ENCODE peak calls at places on chromosomes 12 and 14, in seven cellular contexts. One of them, this sample, is unnamed.

GRCh38 chr14:77391441-77391840 is 14.3 kb downstream of the SAMD15 start:
- DNase-seq in fibroblast of pulmonary artery: no peak
- DNase-seq in IMR-90: no peak
- DNase-seq in Calu3: no peak
- DNase-seq in astrocyte of the spinal cord: no peak
- DNase-seq in omental fat pad: no peak
- DNase-seq in GM12865: no peak
- DNase-seq in this sample: no peak

GRCh38 chr12:68855771-68856170 is 47.8 kb downstream of the MDM2 start:
- DNase-seq in Calu3: no peak
- DNase-seq in fibroblast of pulmonary artery: no peak
- DNase-seq in GM12865: no peak
- DNase-seq in astrocyte of the spinal cord: no peak
- DNase-seq in omental fat pad: no peak
- DNase-seq in IMR-90: no peak
- DNase-seq in this sample: no peak

GRCh38 chr12:43930032-43930431 is 94.2 kb downstream of the TMEM117 start:
- DNase-seq in Calu3: no peak
- DNase-seq in IMR-90: no peak
- DNase-seq in GM12865: no peak
- DNase-seq in omental fat pad: no peak
- DNase-seq in astrocyte of the spinal cord: no peak
- DNase-seq in fibroblast of pulmonary artery: no peak
- DNase-seq in this sample: no peak

GRCh38 chr14:68598621-68599447 is 194.0 kb downstream of the ZFP36L1 start:
- DNase-seq in GM12865: no peak
- DNase-seq in fibroblast of pulmonary artery: peak
- DNase-seq in IMR-90: peak
- DNase-seq in omental fat pad: no peak
- DNase-seq in astrocyte of the spinal cord: peak
- DNase-seq in Calu3: peak
- DNase-seq in this sample: no peak

GRCh38 chr12:125220404-125221273 is 155.4 kb downstream of the AACS start:
- DNase-seq in omental fat pad: no peak
- DNase-seq in IMR-90: no peak
- DNase-seq in fibroblast of pulmonary artery: peak
- DNase-seq in astrocyte of the spinal cord: peak
- DNase-seq in GM12865: no peak
- DNase-seq in Calu3: peak
- DNase-seq in this sample: peak

GRCh38 chr12:78767264-78767981 is 97.2 kb upstream of the SYT1 start:
- DNase-seq in astrocyte of the spinal cord: no peak
- DNase-seq in Calu3: no peak
- DNase-seq in GM12865: no peak
- DNase-seq in omental fat pad: no peak
- DNase-seq in IMR-90: no peak
- DNase-seq in fibroblast of pulmonary artery: no peak
- DNase-seq in this sample: no peak

GRCh38 chr12:65891219-65891618 is 66.9 kb downstream of the HMGA2 start:
- DNase-seq in GM12865: no peak
- DNase-seq in IMR-90: peak
- DNase-seq in omental fat pad: no peak
- DNase-seq in astrocyte of the spinal cord: peak
- DNase-seq in Calu3: no peak
- DNase-seq in fibroblast of pulmonary artery: peak
- DNase-seq in this sample: no peak

GRCh38 chr12:71045781-71046180 is 112.0 kb downstream of the TSPAN8 start:
- DNase-seq in Calu3: peak
- DNase-seq in IMR-90: no peak
- DNase-seq in GM12865: peak
- DNase-seq in fibroblast of pulmonary artery: peak
- DNase-seq in astrocyte of the spinal cord: peak
- DNase-seq in omental fat pad: no peak
- DNase-seq in this sample: no peak

GRCh38 chr14:68822132-68822651 is 29.3 kb upstream of the ZFP36L1 start:
- DNase-seq in fibroblast of pulmonary artery: no peak
- DNase-seq in Calu3: no peak
- DNase-seq in astrocyte of the spinal cord: no peak
- DNase-seq in GM12865: peak
- DNase-seq in omental fat pad: no peak
- DNase-seq in IMR-90: no peak
- DNase-seq in this sample: peak

GRCh38 chr12:5193569-5193968 is 149.9 kb downstream of the KCNA5 start:
- DNase-seq in Calu3: no peak
- DNase-seq in fibroblast of pulmonary artery: no peak
- DNase-seq in GM12865: no peak
- DNase-seq in astrocyte of the spinal cord: no peak
- DNase-seq in IMR-90: no peak
- DNase-seq in omental fat pad: no peak
- DNase-seq in this sample: no peak

GRCh38 chr14:69924181-69924580 is 45.0 kb downstream of the SMOC1 start:
- DNase-seq in omental fat pad: no peak
- DNase-seq in GM12865: no peak
- DNase-seq in astrocyte of the spinal cord: peak
- DNase-seq in fibroblast of pulmonary artery: no peak
- DNase-seq in Calu3: no peak
- DNase-seq in IMR-90: peak
- DNase-seq in this sample: no peak

GRCh38 chr14:104404922-104405321 is 174.6 kb upstream of the C14orf180 start:
- DNase-seq in IMR-90: no peak
- DNase-seq in Calu3: no peak
- DNase-seq in omental fat pad: peak
- DNase-seq in fibroblast of pulmonary artery: no peak
- DNase-seq in astrocyte of the spinal cord: no peak
- DNase-seq in GM12865: no peak
- DNase-seq in this sample: no peak

GRCh38 chr12:1367331-1367730 is 227.1 kb downstream of the FBXL14 start:
- DNase-seq in fibroblast of pulmonary artery: no peak
- DNase-seq in Calu3: no peak
- DNase-seq in astrocyte of the spinal cord: no peak
- DNase-seq in omental fat pad: no peak
- DNase-seq in IMR-90: no peak
- DNase-seq in GM12865: no peak
- DNase-seq in this sample: no peak

GRCh38 chr12:105748806-105749600 is 389.8 kb downstream of the NUAK1 start:
- DNase-seq in GM12865: no peak
- DNase-seq in IMR-90: peak
- DNase-seq in omental fat pad: no peak
- DNase-seq in astrocyte of the spinal cord: peak
- DNase-seq in fibroblast of pulmonary artery: peak
- DNase-seq in Calu3: no peak
- DNase-seq in this sample: no peak

GRCh38 chr12:93902192-93902591 is 225.0 kb downstream of the CRADD start:
- DNase-seq in astrocyte of the spinal cord: no peak
- DNase-seq in Calu3: no peak
- DNase-seq in GM12865: no peak
- DNase-seq in omental fat pad: no peak
- DNase-seq in fibroblast of pulmonary artery: no peak
- DNase-seq in IMR-90: no peak
- DNase-seq in this sample: no peak

GRCh38 chr14:93969082-93969828 is 7.1 kb downstream of the ASB2 start:
- DNase-seq in IMR-90: no peak
- DNase-seq in fibroblast of pulmonary artery: no peak
- DNase-seq in omental fat pad: no peak
- DNase-seq in GM12865: peak
- DNase-seq in Calu3: no peak
- DNase-seq in astrocyte of the spinal cord: no peak
- DNase-seq in this sample: no peak

GRCh38 chr14:22296088-22296487 is 292.9 kb downstream of the DAD1 start:
- DNase-seq in GM12865: no peak
- DNase-seq in omental fat pad: no peak
- DNase-seq in fibroblast of pulmonary artery: no peak
- DNase-seq in astrocyte of the spinal cord: no peak
- DNase-seq in IMR-90: no peak
- DNase-seq in Calu3: no peak
- DNase-seq in this sample: no peak

GRCh38 chr12:19035552-19035951 is 94.0 kb upstream of the PLEKHA5 start:
- DNase-seq in Calu3: no peak
- DNase-seq in GM12865: no peak
- DNase-seq in fibroblast of pulmonary artery: peak
- DNase-seq in omental fat pad: no peak
- DNase-seq in IMR-90: peak
- DNase-seq in astrocyte of the spinal cord: no peak
- DNase-seq in this sample: no peak

GRCh38 chr12:131264625-131265024 is 310.9 kb downstream of the ADGRD1 start:
- DNase-seq in Calu3: peak
- DNase-seq in omental fat pad: no peak
- DNase-seq in astrocyte of the spinal cord: no peak
- DNase-seq in fibroblast of pulmonary artery: no peak
- DNase-seq in IMR-90: no peak
- DNase-seq in GM12865: no peak
- DNase-seq in this sample: no peak

GRCh38 chr12:95721320-95721719 is 69.2 kb downstream of the NTN4 start:
- DNase-seq in omental fat pad: no peak
- DNase-seq in fibroblast of pulmonary artery: no peak
- DNase-seq in IMR-90: peak
- DNase-seq in astrocyte of the spinal cord: no peak
- DNase-seq in Calu3: no peak
- DNase-seq in GM12865: peak
- DNase-seq in this sample: no peak

GRCh38 chr14:95979339-95980042 is 59.7 kb upstream of the C14orf132 start:
- DNase-seq in GM12865: no peak
- DNase-seq in omental fat pad: no peak
- DNase-seq in fibroblast of pulmonary artery: no peak
- DNase-seq in IMR-90: no peak
- DNase-seq in Calu3: no peak
- DNase-seq in astrocyte of the spinal cord: no peak
- DNase-seq in this sample: no peak
- TF ChIP-seq CTCF in GM12865: peak
- TF ChIP-seq CTCF in omental fat pad: no peak
- TF ChIP-seq CTCF in fibroblast of pulmonary artery: no peak
- TF ChIP-seq CTCF in IMR-90: no peak
- TF ChIP-seq CTCF in Calu3: no peak
- TF ChIP-seq CTCF in astrocyte of the spinal cord: peak
- TF ChIP-seq CTCF in this sample: no peak

DNA sequence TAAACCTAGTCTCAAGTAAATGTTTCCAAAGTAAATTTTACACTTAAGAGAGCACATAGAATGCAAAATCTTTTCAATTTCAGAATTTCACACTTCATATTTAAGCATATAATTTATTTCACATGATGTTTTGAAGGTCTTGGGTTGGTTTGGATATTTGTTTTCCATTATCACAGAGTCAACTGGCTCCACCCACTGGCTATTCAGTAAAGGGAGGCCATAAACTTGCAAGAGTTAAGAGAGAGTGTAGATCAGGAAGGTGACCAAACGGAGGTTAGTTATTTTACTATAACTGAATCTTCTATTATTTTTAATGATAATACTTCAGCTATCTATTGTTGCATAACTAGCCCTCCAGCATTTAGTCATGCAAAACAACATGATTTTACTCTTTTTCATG is 6.2 kb upstream of the CPNE8 start:
- DNase-seq in fibroblast of pulmonary artery: no peak
- DNase-seq in astrocyte of the spinal cord: no peak
- DNase-seq in omental fat pad: no peak
- DNase-seq in GM12865: no peak
- DNase-seq in IMR-90: no peak
- DNase-seq in Calu3: no peak
- DNase-seq in this sample: no peak
- TF ChIP-seq CTCF in fibroblast of pulmonary artery: no peak
- TF ChIP-seq CTCF in astrocyte of the spinal cord: no peak
- TF ChIP-seq CTCF in omental fat pad: no peak
- TF ChIP-seq CTCF in GM12865: peak
- TF ChIP-seq CTCF in IMR-90: no peak
- TF ChIP-seq CTCF in Calu3: no peak
- TF ChIP-seq CTCF in this sample: no peak

DNA sequence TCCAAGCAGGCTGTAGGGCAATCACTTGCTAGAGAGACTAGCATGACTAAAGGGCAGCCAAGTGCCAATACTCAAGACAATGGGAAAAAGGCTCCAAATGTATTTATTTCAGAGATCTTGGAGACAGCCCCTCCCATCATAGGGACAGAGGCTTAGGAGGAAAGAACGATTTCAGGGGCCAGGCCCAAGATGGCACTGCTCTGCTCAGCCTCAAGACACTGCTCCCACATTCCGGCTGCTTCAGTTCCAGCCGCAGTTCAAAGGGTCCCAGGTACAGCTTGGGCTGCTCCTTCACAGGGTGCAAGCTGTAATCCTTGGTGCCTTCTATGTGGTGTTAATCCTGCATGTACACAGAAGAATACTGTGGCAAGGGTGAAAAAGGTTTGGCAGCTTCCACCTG is 19.4 kb upstream of the OR4K5 start:
- DNase-seq in Calu3: no peak
- DNase-seq in omental fat pad: no peak
- DNase-seq in astrocyte of the spinal cord: no peak
- DNase-seq in GM12865: no peak
- DNase-seq in fibroblast of pulmonary artery: no peak
- DNase-seq in IMR-90: no peak
- DNase-seq in this sample: no peak
- TF ChIP-seq CTCF in Calu3: no peak
- TF ChIP-seq CTCF in omental fat pad: no peak
- TF ChIP-seq CTCF in astrocyte of the spinal cord: no peak
- TF ChIP-seq CTCF in GM12865: no peak
- TF ChIP-seq CTCF in fibroblast of pulmonary artery: no peak
- TF ChIP-seq CTCF in IMR-90: no peak
- TF ChIP-seq CTCF in this sample: no peak

GRCh38 chr14:73613419-73613963 is 1.2 kb downstream of the ACOT6 start:
- DNase-seq in fibroblast of pulmonary artery: no peak
- DNase-seq in GM12865: no peak
- DNase-seq in omental fat pad: no peak
- DNase-seq in astrocyte of the spinal cord: no peak
- DNase-seq in Calu3: no peak
- DNase-seq in IMR-90: no peak
- DNase-seq in this sample: no peak

GRCh38 chr14:73612339-73613045 is at the start of gene ACOT6:
- DNase-seq in Calu3: peak
- DNase-seq in GM12865: peak
- DNase-seq in astrocyte of the spinal cord: peak
- DNase-seq in omental fat pad: no peak
- DNase-seq in fibroblast of pulmonary artery: peak
- DNase-seq in IMR-90: peak
- DNase-seq in this sample: peak

GRCh38 chr14:73610692-73611091 is 1.6 kb upstream of the ACOT6 start:
- DNase-seq in GM12865: no peak
- DNase-seq in Calu3: no peak
- DNase-seq in omental fat pad: no peak
- DNase-seq in fibroblast of pulmonary artery: peak
- DNase-seq in IMR-90: peak
- DNase-seq in astrocyte of the spinal cord: peak
- DNase-seq in this sample: no peak

GRCh38 chr14:73616831-73617230 is 4.5 kb downstream of the ACOT6 start:
- DNase-seq in fibroblast of pulmonary artery: no peak
- DNase-seq in astrocyte of the spinal cord: no peak
- DNase-seq in GM12865: no peak
- DNase-seq in omental fat pad: no peak
- DNase-seq in Calu3: no peak
- DNase-seq in IMR-90: no peak
- DNase-seq in this sample: no peak

DNA sequence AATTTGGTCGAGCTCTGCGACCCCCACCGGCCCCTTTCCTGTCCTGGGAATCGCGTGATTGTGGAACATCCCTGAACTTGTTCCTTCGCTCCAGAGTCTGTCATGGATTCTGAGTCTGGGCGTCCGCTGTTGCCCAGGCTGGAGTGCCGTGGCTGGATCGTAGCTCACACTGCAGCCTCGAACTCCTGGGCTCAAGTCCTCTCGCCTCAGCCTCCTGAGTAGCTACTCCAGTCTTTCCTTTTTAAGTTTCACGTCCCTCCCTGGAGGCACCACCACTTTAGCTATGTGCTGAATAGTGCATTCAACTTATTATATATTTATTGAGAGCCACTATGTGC is 698 bp downstream of the ACOT6 start:
- DNase-seq in IMR-90: no peak
- DNase-seq in Calu3: no peak
- DNase-seq in astrocyte of the spinal cord: no peak
- DNase-seq in omental fat pad: no peak
- DNase-seq in GM12865: no peak
- DNase-seq in fibroblast of pulmonary artery: no peak
- DNase-seq in this sample: no peak
- TF ChIP-seq CTCF in IMR-90: no peak
- TF ChIP-seq CTCF in Calu3: no peak
- TF ChIP-seq CTCF in astrocyte of the spinal cord: no peak
- TF ChIP-seq CTCF in omental fat pad: no peak
- TF ChIP-seq CTCF in GM12865: no peak
- TF ChIP-seq CTCF in fibroblast of pulmonary artery: no peak
- TF ChIP-seq CTCF in this sample: no peak